ENCODE peak calls at places on chromosomes 16 and 17, in eight cellular contexts. J is NCI-H1092 treated with DMSO at 0.1 percent for 48 hours, R is RWPE1, S is Peyer's patch, L is dermis blood vessel endothelial cell, K is amygdala, M is heart left ventricle, V is neural crest cell. U is an unnamed sample.
A peak's percentile ranks its signal among the peaks of the same experiment; 100 is the strongest.

GRCh38 chr17:76433693-76434092 is 19.3 kb downstream of the UBE2O start:
- DNase-seq in J (no peak), R (no peak), S (no peak), L (no peak), K (no peak), M (no peak), V (no peak), U (no peak)

GRCh38 chr16:397736-398332 is 835 bp downstream of the NME4 start:
- DNase-seq in J (no peak), R (peak; percentile 56), S (peak; percentile 79), L (peak; percentile 74), K (no peak), M (no peak), V (peak; percentile 73), U (peak; percentile 90)

GRCh38 chr17:9343513-9343912 is 232.1 kb downstream of the STX8 start:
- DNase-seq in J (no peak), R (no peak), S (no peak), L (no peak), K (no peak), M (no peak), V (no peak), U (peak; percentile 68)

GRCh38 chr17:7476951-7477350 is 2.5 kb downstream of the ZBTB4 start:
- DNase-seq in J (no peak), R (no peak), S (no peak), L (no peak), K (no peak), M (no peak), V (no peak), U (no peak)

GRCh38 chr16:7086842-7087616 is 245.6 kb upstream of the RBFOX1 start:
- DNase-seq in J (peak; percentile 7), R (no peak), S (no peak), L (no peak), K (no peak), M (peak; percentile 61), V (peak; percentile 64), U (peak; percentile 79)

GRCh38 chr16:67406628-67407027 is 9.6 kb downstream of the ZDHHC1 start:
- DNase-seq in J (no peak), R (peak; percentile 75), S (no peak), L (peak; percentile 83), K (no peak), M (no peak), V (no peak), U (no peak)

GRCh38 chr17:41907633-41908539 is 10.9 kb downstream of the ACLY start:
- DNase-seq in J (no peak), R (no peak), S (peak; percentile 79), L (no peak), K (no peak), M (no peak), V (no peak), U (no peak)

GRCh38 chr16:23562505-23562904 is 5.0 kb downstream of the UBFD1 start:
- DNase-seq in J (no peak), R (no peak), S (no peak), L (no peak), K (no peak), M (no peak), V (no peak), U (no peak)

GRCh38 chr16:10694830-10695229 is at the start of gene TEKT5:
- DNase-seq in J (no peak), R (no peak), S (no peak), L (no peak), K (no peak), M (no peak), V (no peak), U (no peak)

GRCh38 chr17:27848941-27849340 is 44.2 kb downstream of the LYRM9 start:
- DNase-seq in J (peak; percentile 85), R (no peak), S (no peak), L (no peak), K (no peak), M (no peak), V (no peak), U (no peak)

GRCh38 chr16:30797670-30798309 is 10.8 kb upstream of the ZNF629 start:
- DNase-seq in J (no peak), R (no peak), S (no peak), L (no peak), K (no peak), M (no peak), V (no peak), U (no peak)

GRCh38 chr17:65537845-65538678 is 23.4 kb downstream of the AXIN2 start:
- DNase-seq in J (no peak), R (no peak), S (no peak), L (no peak), K (no peak), M (no peak), V (no peak), U (no peak)

GRCh38 chr17:29107933-29108805 is 65.2 kb downstream of the PIPOX start:
- DNase-seq in J (peak; percentile 66), R (peak; percentile 57), S (no peak), L (peak; percentile 25), K (no peak), M (no peak), V (no peak), U (no peak)

GRCh38 chr16:84467256-84467655 is 37.2 kb downstream of the MEAK7 start:
- DNase-seq in J (no peak), R (peak; percentile 34), S (peak; percentile 21), L (no peak), K (no peak), M (no peak), V (no peak), U (no peak)

GRCh38 chr17:37107406-37108083 is 158.8 kb downstream of the AATF start:
- DNase-seq in J (no peak), R (peak; percentile 18), S (no peak), L (no peak), K (no peak), M (peak; percentile 74), V (no peak), U (no peak)

GRCh38 chr17:82231562-82232321 is 2.9 kb downstream of the SLC16A3 start:
- DNase-seq in J (no peak), R (no peak), S (peak; percentile 87), L (peak; percentile 45), K (no peak), M (peak; percentile 90), V (peak; percentile 41), U (peak; percentile 85)

GRCh38 chr16:87637357-87637756 is 35.0 kb downstream of the JPH3 start:
- DNase-seq in J (no peak), R (no peak), S (no peak), L (no peak), K (no peak), M (no peak), V (no peak), U (no peak)

GRCh38 chr17:61474235-61474927 is 22.2 kb downstream of the TBX4 start:
- DNase-seq in J (no peak), R (peak; percentile 94), S (no peak), L (no peak), K (no peak), M (no peak), V (no peak), U (no peak)

GRCh38 chr16:67672739-67673662 is 6.4 kb downstream of the C16orf86 start:
- DNase-seq in J (peak; percentile 47), R (peak; percentile 64), S (peak; percentile 85), L (peak; percentile 88), K (no peak), M (no peak), V (peak; percentile 47), U (no peak)

GRCh38 chr16:29834079-29834478 is 13.8 kb downstream of the MVP start:
- DNase-seq in J (no peak), R (no peak), S (no peak), L (no peak), K (no peak), M (no peak), V (no peak), U (no peak)

GRCh38 chr16:49924078-49924477 is 68.2 kb upstream of the ZNF423 start:
- DNase-seq in J (no peak), R (no peak), S (no peak), L (peak; percentile 8), K (no peak), M (no peak), V (no peak), U (no peak)

GRCh38 chr16:84065536-84066132 is 23.0 kb upstream of the SLC38A8 start:
- DNase-seq in J (peak; percentile 51), R (peak; percentile 40), S (peak; percentile 81), L (peak; percentile 82), K (no peak), M (no peak), V (peak; percentile 65), U (no peak)

GRCh38 chr17:20122236-20122879 is 113.2 kb downstream of the SPECC1 start:
- DNase-seq in J (no peak), R (no peak), S (no peak), L (no peak), K (no peak), M (no peak), V (no peak), U (no peak)

GRCh38 chr17:4406386-4406785 is 27.4 kb upstream of the SPNS3 start:
- DNase-seq in J (no peak), R (no peak), S (no peak), L (no peak), K (no peak), M (no peak), V (no peak), U (no peak)

GRCh38 chr17:266219-266618 is 84.8 kb upstream of the DOC2B start:
- DNase-seq in J (no peak), R (no peak), S (peak; percentile 8), L (no peak), K (no peak), M (no peak), V (no peak), U (no peak)

GRCh38 chr16:81435567-81435966 is 9.0 kb upstream of the CMIP start:
- DNase-seq in J (no peak), R (no peak), S (no peak), L (no peak), K (no peak), M (no peak), V (no peak), U (no peak)

GRCh38 chr17:43615952-43616351 is 45.8 kb downstream of the MEOX1 start:
- DNase-seq in J (no peak), R (no peak), S (no peak), L (no peak), K (no peak), M (no peak), V (no peak), U (no peak)

GRCh38 chr16:56554441-56554840 is 10.4 kb upstream of the MT4 start:
- DNase-seq in J (no peak), R (no peak), S (no peak), L (no peak), K (no peak), M (no peak), V (no peak), U (no peak)

GRCh38 chr16:17177968-17178880 is 292.5 kb downstream of the XYLT1 start:
- DNase-seq in J (no peak), R (no peak), S (no peak), L (no peak), K (no peak), M (no peak), V (no peak), U (no peak)

GRCh38 chr17:30970757-30971567 is at the start of gene RNF135:
- DNase-seq in J (peak; percentile 35), R (peak; percentile 87), S (peak; percentile 90), L (peak; percentile 79), K (no peak), M (peak; percentile 91), V (peak; percentile 63), U (peak; percentile 92)

GRCh38 chr17:42683407-42684031 is 1.2 kb downstream of the CNTNAP1 start:
- DNase-seq in J (no peak), R (no peak), S (no peak), L (peak; percentile 41), K (no peak), M (peak; percentile 76), V (no peak), U (peak; percentile 66)

GRCh38 chr16:30068750-30069574 is 3.4 kb downstream of the ALDOA start:
- DNase-seq in J (peak; percentile 5), R (no peak), S (no peak), L (peak; percentile 65), K (no peak), M (no peak), V (no peak), U (no peak)

GRCh38 chr16:70703041-70703834 is 17.4 kb upstream of the MTSS2 start:
- DNase-seq in J (peak; percentile 41), R (no peak), S (no peak), L (no peak), K (no peak), M (no peak), V (peak; percentile 40), U (no peak)

GRCh38 chr16:58459344-58460218 is 40.4 kb upstream of the NDRG4 start:
- DNase-seq in J (no peak), R (peak; percentile 55), S (no peak), L (peak; percentile 88), K (no peak), M (no peak), V (no peak), U (no peak)